ENCODE peak calls at places on chromosomes 11 and 22, in six cellular contexts. R is T-cell; O is spleen; B is choroid plexus epithelial cell; N is D341Med; T is activated naive CD4-positive, alpha-beta T cell treated with anti-CD3 and anti-CD28 coated beads for 36 hours. E is an unnamed sample.
A peak's percentile ranks its signal among the peaks of the same experiment; 100 is the strongest.

GRCh38 chr11:86798988-86799387 is 1.4 kb upstream of the PRSS23 start:
- DNase-seq in R (no peak), O (no peak), B (peak; percentile 97), N (no peak), T (no peak), E (no peak)

GRCh38 chr11:30174265-30175022 is 56.4 kb upstream of the FSHB start:
- DNase-seq in R (no peak), O (no peak), B (no peak), N (no peak), T (no peak), E (no peak)

GRCh38 chr11:48172818-48173609 is 43.6 kb upstream of the OR4B1 start:
- DNase-seq in R (peak; percentile 58), O (peak; percentile 83), B (peak; percentile 79), N (peak; percentile 86), T (peak; percentile 81), E (peak; percentile 86)

GRCh38 chr11:91730620-91731019 is 494.0 kb upstream of the FAT3 start:
- DNase-seq in R (no peak), O (no peak), B (no peak), N (no peak), T (no peak), E (no peak)

GRCh38 chr22:43090130-43090789 is 1.1 kb upstream of the TTLL1 start:
- DNase-seq in R (no peak), O (no peak), B (peak; percentile 95), N (peak; percentile 81), T (peak; percentile 79), E (peak; percentile 77)

GRCh38 chr22:32969502-32969901 is 88.7 kb downstream of the SYN3 start:
- DNase-seq in R (no peak), O (no peak), B (no peak), N (no peak), T (no peak), E (no peak)

GRCh38 chr11:65911682-65912568 is 6.9 kb downstream of the C11orf68 start:
- DNase-seq in R (no peak), O (no peak), B (peak; percentile 50), N (peak; percentile 71), T (no peak), E (peak; percentile 82)

GRCh38 chr11:133500936-133501335 is 31.4 kb downstream of the OPCML start:
- DNase-seq in R (no peak), O (no peak), B (no peak), N (no peak), T (no peak), E (no peak)

GRCh38 chr11:76602431-76602861 is 68.1 kb downstream of the LRRC32 start:
- DNase-seq in R (no peak), O (peak; percentile 85), B (no peak), N (no peak), T (no peak), E (no peak)

GRCh38 chr22:42820075-42820763 is 36.9 kb downstream of the ARFGAP3 start:
- DNase-seq in R (no peak), O (no peak), B (peak; percentile 84), N (no peak), T (no peak), E (peak; percentile 38)

GRCh38 chr11:69578167-69578566 is 62.8 kb upstream of the CCND1 start:
- DNase-seq in R (no peak), O (no peak), B (no peak), N (no peak), T (no peak), E (no peak)

GRCh38 chr11:12125609-12126149 is 15.3 kb downstream of the MICAL2 start:
- DNase-seq in R (no peak), O (no peak), B (no peak), N (no peak), T (no peak), E (peak; percentile 52)

GRCh38 chr11:71120346-71120963 is 131.9 kb downstream of the SHANK2 start:
- DNase-seq in R (no peak), O (peak; percentile 52), B (peak; percentile 7), N (no peak), T (no peak), E (peak; percentile 72)

GRCh38 chr22:37218771-37219411 is 6.6 kb upstream of the SSTR3 start:
- DNase-seq in R (peak; percentile 77), O (peak; percentile 78), B (no peak), N (no peak), T (peak; percentile 86), E (no peak)

GRCh38 chr11:75852406-75853017 is 37.5 kb downstream of the UVRAG start:
- DNase-seq in R (no peak), O (no peak), B (no peak), N (no peak), T (no peak), E (no peak)

GRCh38 chr22:49322861-49323622 is 504.6 kb downstream of the BRD1 start:
- DNase-seq in R (no peak), O (peak; percentile 39), B (no peak), N (peak; percentile 5), T (no peak), E (no peak)

GRCh38 chr22:25111579-25112517 is 87.8 kb upstream of the CRYBB3 start:
- DNase-seq in R (no peak), O (no peak), B (no peak), N (no peak), T (no peak), E (peak; percentile 52)

GRCh38 chr11:26930518-26931247 is 63.2 kb upstream of the FIBIN start:
- DNase-seq in R (no peak), O (no peak), B (peak; percentile 91), N (no peak), T (no peak), E (no peak)

GRCh38 chr11:79419120-79419519 is 21.7 kb downstream of the TENM4 start:
- DNase-seq in R (no peak), O (no peak), B (no peak), N (no peak), T (no peak), E (peak; percentile 75)

GRCh38 chr11:14036495-14036894 is 74.0 kb downstream of the SPON1 start:
- DNase-seq in R (no peak), O (no peak), B (no peak), N (no peak), T (no peak), E (peak; percentile 31)

GRCh38 chr11:74011360-74012071 is 2.6 kb upstream of the UCP3 start:
- DNase-seq in R (peak; percentile 32), O (no peak), B (peak; percentile 78), N (no peak), T (peak; percentile 72), E (no peak)

GRCh38 chr11:73164803-73165542 is 22.9 kb upstream of the FCHSD2 start:
- DNase-seq in R (no peak), O (no peak), B (no peak), N (no peak), T (no peak), E (no peak)

GRCh38 chr22:25637032-25637431 is 72.6 kb downstream of the GRK3 start:
- DNase-seq in R (no peak), O (no peak), B (no peak), N (no peak), T (no peak), E (no peak)

GRCh38 chr11:82864268-82864667 is 36.0 kb downstream of the PRCP start:
- DNase-seq in R (peak; percentile 7), O (peak; percentile 74), B (peak; percentile 92), N (peak; percentile 75), T (peak; percentile 53), E (peak; percentile 70)

GRCh38 chr11:70423523-70424505 is 25.5 kb downstream of the CTTN start:
- DNase-seq in R (peak; percentile 27), O (no peak), B (peak; percentile 92), N (no peak), T (no peak), E (no peak)

GRCh38 chr11:126186708-126187481 is 24.6 kb downstream of the RPUSD4 start:
- DNase-seq in R (no peak), O (peak; percentile 65), B (no peak), N (no peak), T (no peak), E (no peak)

GRCh38 chr11:69587454-69588081 is 53.4 kb upstream of the CCND1 start:
- DNase-seq in R (no peak), O (no peak), B (peak; percentile 28), N (no peak), T (no peak), E (no peak)

GRCh38 chr11:60658409-60658808 is 41.0 kb upstream of the MS4A8 start:
- DNase-seq in R (no peak), O (no peak), B (no peak), N (no peak), T (no peak), E (no peak)

GRCh38 chr11:119236490-119236889 is 30.4 kb downstream of the CBL start:
- DNase-seq in R (no peak), O (no peak), B (peak; percentile 36), N (no peak), T (no peak), E (no peak)

GRCh38 chr11:16195659-16196058 is 160.7 kb downstream of the SOX6 start:
- DNase-seq in R (no peak), O (no peak), B (peak; percentile 14), N (no peak), T (no peak), E (no peak)

GRCh38 chr11:71252782-71253730 is 679 bp upstream of the SHANK2 start:
- DNase-seq in R (no peak), O (no peak), B (peak; percentile 49), N (no peak), T (no peak), E (peak; percentile 63)

GRCh38 chr11:65613091-65613928 is 711 bp downstream of the MAP3K11 start:
- DNase-seq in R (no peak), O (peak; percentile 88), B (no peak), N (no peak), T (peak; percentile 33), E (peak; percentile 59)

E was measured in HT-29.